ENCODE peak calls at places on chromosomes 5 and 9, in five cellular contexts. W, D, B, N and X are unnamed samples.

GRCh38 chr9:136923881-136924280 is 20.7 kb downstream of the FBXW5 start:
- DNase-seq in W (no peak), D (no peak), B (no peak), N (peak), X (no peak)

GRCh38 chr9:137453643-137454081 is 5.5 kb downstream of the NSMF start:
- DNase-seq in W (no peak), D (peak), B (peak), N (peak), X (peak)

GRCh38 chr5:39518516-39518915 is 93.7 kb upstream of the DAB2 start:
- DNase-seq in W (no peak), D (peak), B (peak), N (no peak), X (no peak)

GRCh38 chr5:133392448-133392847 is 219.9 kb downstream of the FSTL4 start:
- DNase-seq in W (no peak), D (no peak), B (no peak), N (no peak), X (no peak)

GRCh38 chr5:151937851-151938250 is 13.2 kb upstream of the GLRA1 start:
- DNase-seq in W (no peak), D (no peak), B (no peak), N (no peak), X (no peak)

GRCh38 chr5:96661101-96661840 is 905 bp upstream of the CAST start:
- DNase-seq in W (peak), D (peak), B (peak), N (peak), X (peak)

GRCh38 chr5:108381034-108381954 is 604 bp downstream of the FBXL17 start:
- DNase-seq in W (peak), D (peak), B (peak), N (peak), X (peak)

GRCh38 chr9:18256574-18256973 is 217.4 kb upstream of the ADAMTSL1 start:
- DNase-seq in W (no peak), D (peak), B (no peak), N (no peak), X (peak)

GRCh38 chr9:90024419-90024818 is 419.6 kb downstream of the GADD45G start:
- DNase-seq in W (no peak), D (no peak), B (no peak), N (no peak), X (no peak)

GRCh38 chr5:83632874-83633273 is 87.8 kb downstream of the HAPLN1 start:
- DNase-seq in W (peak), D (peak), B (no peak), N (no peak), X (peak)

GRCh38 chr9:93134018-93134739 is at the start of gene NINJ1:
- DNase-seq in W (no peak), D (peak), B (peak), N (peak), X (peak)

GRCh38 chr5:177130211-177131018 is 3.2 kb upstream of the NSD1 start:
- DNase-seq in W (no peak), D (no peak), B (no peak), N (no peak), X (peak)

GRCh38 chr9:125343518-125344284 is 82.1 kb downstream of the GAPVD1 start:
- DNase-seq in W (peak), D (peak), B (peak), N (no peak), X (peak)

GRCh38 chr9:137138058-137138697 is 776 bp upstream of the GRIN1 start:
- DNase-seq in W (no peak), D (no peak), B (peak), N (no peak), X (no peak)

GRCh38 chr5:135944967-135945560 is 9.7 kb downstream of the LECT2 start:
- DNase-seq in W (peak), D (peak), B (peak), N (no peak), X (peak)

GRCh38 chr5:177198738-177199137 is 65.2 kb downstream of the NSD1 start:
- DNase-seq in W (no peak), D (no peak), B (no peak), N (no peak), X (no peak)

GRCh38 chr5:115732026-115732425 is 84.4 kb downstream of the CDO1 start:
- DNase-seq in W (no peak), D (no peak), B (no peak), N (no peak), X (no peak)

GRCh38 chr5:22708770-22709328 is 144.3 kb downstream of the CDH12 start:
- DNase-seq in W (no peak), D (no peak), B (peak), N (no peak), X (no peak)

GRCh38 chr9:26939934-26940711 is 6.9 kb downstream of the PLAA start:
- DNase-seq in W (no peak), D (no peak), B (no peak), N (no peak), X (no peak)

GRCh38 chr9:124792976-124793594 is 16.2 kb downstream of the OLFML2A start:
- DNase-seq in W (no peak), D (no peak), B (no peak), N (no peak), X (no peak)

GRCh38 chr9:92654481-92655301 is 15.2 kb downstream of the IPPK start:
- DNase-seq in W (no peak), D (no peak), B (no peak), N (no peak), X (peak)

GRCh38 chr9:133604214-133604613 is 5.0 kb downstream of the FAM163B start:
- DNase-seq in W (no peak), D (no peak), B (peak), N (no peak), X (no peak)

GRCh38 chr5:146877178-146877681 is 1.3 kb downstream of the PPP2R2B start:
- DNase-seq in W (no peak), D (no peak), B (no peak), N (no peak), X (no peak)

GRCh38 chr5:140345919-140346347 is 470 bp downstream of the HBEGF start:
- DNase-seq in W (peak), D (peak), B (peak), N (peak), X (no peak)

GRCh38 chr5:17428176-17428800 is 69.7 kb upstream of the TAF11L2 start:
- DNase-seq in W (no peak), D (no peak), B (no peak), N (no peak), X (no peak)

GRCh38 chr5:60687927-60688720 is 11.8 kb downstream of the DEPDC1B start:
- DNase-seq in W (no peak), D (peak), B (peak), N (no peak), X (peak)

GRCh38 chr9:36991516-36992134 is 42.4 kb downstream of the PAX5 start:
- DNase-seq in W (no peak), D (peak), B (peak), N (peak), X (peak)

GRCh38 chr5:172395483-172395882 is 58.8 kb downstream of the SH3PXD2B start:
- DNase-seq in W (no peak), D (no peak), B (no peak), N (no peak), X (no peak)

GRCh38 chr9:95505676-95506437 is 10.9 kb downstream of the PTCH1 start:
- DNase-seq in W (peak), D (peak), B (peak), N (peak), X (peak)

GRCh38 chr5:163506726-163507125 is 1.3 kb downstream of the MAT2B start:
- DNase-seq in W (no peak), D (peak), B (no peak), N (no peak), X (peak)

GRCh38 chr9:83544002-83544698 is 5.9 kb upstream of the FRMD3 start:
- DNase-seq in W (peak), D (peak), B (peak), N (no peak), X (peak)

GRCh38 chr9:71806916-71807315 is 38.6 kb upstream of the CEMIP2 start:
- DNase-seq in W (peak), D (peak), B (peak), N (peak), X (peak)

GRCh38 chr9:105697871-105698270 is 3.5 kb downstream of the TMEM38B start:
- DNase-seq in W (no peak), D (peak), B (no peak), N (no peak), X (peak)

GRCh38 chr9:105698348-105698747 is 4.0 kb downstream of the TMEM38B start:
- DNase-seq in W (no peak), D (no peak), B (no peak), N (no peak), X (no peak)

GRCh38 chr9:105694848-105695581 is 674 bp downstream of the TMEM38B start:
- DNase-seq in W (peak), D (peak), B (peak), N (peak), X (peak)

GRCh38 chr9:105694320-105694847 is at the start of gene TMEM38B:
- DNase-seq in W (peak), D (peak), B (peak), N (peak), X (peak)

DNA sequence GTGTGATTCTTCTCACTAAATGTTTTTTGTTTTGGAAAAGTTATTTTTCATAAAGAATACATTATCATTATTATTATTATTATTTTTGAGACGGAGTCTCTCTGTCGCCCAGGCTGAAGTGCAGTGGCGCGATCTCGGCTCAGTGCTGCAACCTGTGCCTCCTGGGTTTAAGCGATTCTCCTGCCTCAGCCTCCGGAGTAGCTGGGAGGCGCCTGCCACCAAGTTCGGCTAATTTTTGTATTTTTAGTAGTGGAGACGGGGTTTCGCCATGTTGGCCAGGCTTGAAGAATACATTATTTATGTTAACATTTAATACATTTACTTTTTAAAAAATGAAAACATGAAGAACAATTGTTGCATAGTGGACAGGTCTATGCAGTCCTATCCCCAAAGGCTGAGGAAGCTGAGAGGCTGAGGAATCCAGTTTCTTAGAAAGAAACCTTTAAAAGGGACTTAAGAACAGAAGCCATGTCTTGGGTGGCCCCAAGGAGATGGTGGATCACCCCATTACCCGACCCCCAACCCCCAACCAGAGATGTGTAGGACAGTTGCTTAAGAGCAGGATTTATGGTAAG is 2.0 kb downstream of the TMEM38B start:
- DNase-seq in W (no peak), D (no peak), B (no peak), N (no peak), X (no peak)
- H3K4me3 ChIP-seq in W (no peak), D (no peak), B (no peak), N (peak), X (no peak)

GRCh38 chr5:171387970-171388815 is 544 bp downstream of the NPM1 start:
- DNase-seq in W (peak), D (peak), B (peak), N (peak), X (peak)

GRCh38 chr5:171391996-171392577 is 4.4 kb downstream of the NPM1 start:
- DNase-seq in W (no peak), D (no peak), B (no peak), N (no peak), X (no peak)

GRCh38 chr5:171392585-171393159 is 5.0 kb downstream of the NPM1 start:
- DNase-seq in W (no peak), D (no peak), B (no peak), N (no peak), X (no peak)

GRCh38 chr5:171388816-171389168 is 1.1 kb downstream of the NPM1 start:
- DNase-seq in W (no peak), D (no peak), B (peak), N (no peak), X (no peak)

DNA sequence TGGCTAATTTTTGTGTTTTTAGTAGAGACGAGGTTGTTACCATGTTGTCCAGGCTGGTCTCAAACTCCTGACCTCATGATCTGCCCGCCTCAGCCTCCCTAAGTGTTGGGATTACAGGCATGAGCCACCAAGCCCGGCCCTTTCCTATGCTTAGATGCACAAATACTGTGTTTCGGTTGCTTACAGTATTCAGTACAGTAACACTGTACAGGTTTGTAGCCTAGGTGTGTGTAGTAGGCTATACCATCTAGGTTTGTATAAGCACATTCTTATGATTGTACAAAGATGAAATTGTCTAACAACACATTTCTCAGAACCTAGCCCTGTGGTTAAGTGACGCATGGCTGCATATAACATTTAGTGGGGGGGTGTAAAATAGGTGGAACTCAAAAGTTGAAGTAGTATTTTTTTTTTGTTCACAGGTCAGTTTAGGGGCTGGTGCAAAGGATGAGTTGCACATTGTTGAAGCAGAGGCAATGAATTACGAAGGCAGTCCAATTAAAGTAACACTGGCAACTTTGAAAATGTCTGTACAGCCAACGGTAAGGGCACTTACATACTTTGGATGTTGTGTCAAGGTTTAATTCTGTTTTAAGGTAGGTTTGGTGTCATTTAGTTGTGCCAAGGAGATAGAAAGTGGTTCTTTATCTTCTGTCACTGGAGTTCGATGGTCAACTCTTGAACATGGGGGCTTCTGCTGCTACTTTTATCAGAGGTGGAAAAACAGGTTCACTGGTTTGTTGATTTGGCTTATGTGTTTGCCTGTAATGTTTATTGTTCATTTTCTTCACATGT is 3.4 kb downstream of the NPM1 start:
- DNase-seq in W (no peak), D (no peak), B (no peak), N (no peak), X (no peak)
- H3K4me3 ChIP-seq in W (peak), D (no peak), B (peak), N (no peak), X (no peak)

GRCh38 chr5:137146402-137146889 is 352.7 kb downstream of the SPOCK1 start:
- DNase-seq in W (peak), D (peak), B (peak), N (peak), X (peak)
- H3K4me3 ChIP-seq in W (peak), D (no peak), B (no peak), N (no peak), X (no peak)

DNA sequence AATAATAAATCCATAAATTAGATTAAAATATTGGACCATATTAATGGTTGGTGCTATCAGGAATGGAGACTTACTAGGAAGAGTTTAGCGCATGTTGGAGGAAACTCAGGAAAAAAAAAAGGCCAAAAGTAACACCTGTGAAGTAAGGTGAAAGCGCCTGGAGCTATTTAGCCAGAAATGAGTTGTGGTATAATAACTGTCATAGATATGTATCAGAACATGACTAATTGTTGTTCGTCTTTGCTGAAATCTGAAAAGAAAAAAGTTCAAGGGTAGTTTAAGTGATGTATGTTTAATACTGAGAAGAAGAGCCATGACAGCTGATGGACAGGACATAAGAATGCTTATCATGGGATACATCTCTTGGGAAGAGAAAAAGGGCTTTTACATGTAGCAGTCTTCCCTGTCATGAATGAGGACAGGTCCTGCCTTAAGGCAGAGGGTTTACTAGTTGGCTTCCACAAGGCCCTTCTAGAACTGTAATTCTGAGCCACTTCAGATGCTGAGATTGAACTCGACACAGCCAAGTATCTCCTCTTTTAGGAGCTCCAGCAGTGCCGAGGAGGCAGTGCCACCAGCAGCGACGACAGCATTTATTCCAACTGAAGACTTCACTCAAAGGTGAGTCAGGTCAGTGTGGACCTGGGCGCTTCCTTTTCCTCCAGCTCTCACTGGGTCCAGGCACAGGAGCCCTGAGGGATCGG is 946 bp upstream of the CAMK4 start:
- DNase-seq in W (no peak), D (no peak), B (no peak), N (no peak), X (peak)
- H3K4me3 ChIP-seq in W (no peak), D (peak), B (peak), N (peak), X (peak)

DNA sequence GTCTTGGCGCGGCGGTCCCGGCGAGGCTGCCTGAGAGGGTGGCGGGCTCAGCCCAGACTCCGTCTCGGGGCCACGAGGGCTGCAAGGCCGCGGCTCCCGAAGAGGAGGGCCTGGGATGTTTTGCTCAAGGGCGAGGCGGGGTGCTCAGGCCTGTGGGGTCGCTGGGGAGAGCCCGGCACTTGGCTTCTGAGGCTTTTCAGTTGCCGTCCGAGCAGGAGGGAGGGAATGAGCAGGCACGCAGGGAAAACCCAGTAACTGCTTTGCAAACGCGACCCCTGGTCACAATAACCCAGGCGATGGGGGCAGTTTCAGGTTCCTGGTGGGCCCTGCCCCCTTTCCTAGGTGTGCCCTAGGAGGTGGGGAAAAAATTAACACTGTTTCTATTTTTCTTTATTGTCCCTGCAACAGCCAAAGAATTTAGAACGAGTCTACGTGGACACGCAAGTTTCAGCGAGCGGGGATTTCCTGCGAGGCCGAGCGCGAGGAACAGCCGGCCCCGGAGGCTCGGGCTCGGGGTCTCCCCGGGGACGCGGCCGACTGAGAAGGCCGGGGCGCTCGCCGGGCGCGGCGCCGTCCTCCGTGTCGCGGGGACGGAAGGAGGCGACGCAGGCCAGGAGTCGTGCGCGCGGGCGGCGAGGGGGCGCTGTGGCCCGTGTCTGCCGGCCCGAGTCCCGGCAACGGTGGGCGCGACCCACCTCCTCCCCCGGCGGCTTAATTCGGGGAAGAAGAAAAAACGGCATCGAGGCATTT is 3.3 kb upstream of the IRX2 start:
- DNase-seq in W (no peak), D (no peak), B (no peak), N (peak), X (no peak)
- H3K4me3 ChIP-seq in W (no peak), D (no peak), B (no peak), N (no peak), X (peak)

DNA sequence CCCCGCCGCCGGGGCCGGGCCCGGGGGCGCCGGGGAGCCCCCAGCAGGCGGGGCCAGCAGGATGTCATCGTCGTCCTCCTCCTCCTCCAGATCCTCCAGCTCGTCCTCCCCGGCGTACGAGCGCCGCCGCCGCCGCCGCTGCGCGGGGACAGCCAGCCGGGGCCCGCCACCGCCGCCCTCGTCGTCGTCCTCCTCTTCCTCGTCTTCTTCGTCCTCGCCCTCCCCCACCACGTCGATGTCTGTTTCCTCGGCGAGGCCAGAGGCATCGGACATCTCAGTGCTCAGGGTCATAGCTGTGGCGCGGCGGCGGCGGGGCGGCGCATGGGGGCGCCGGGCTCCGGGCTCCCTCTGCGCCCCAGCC is 525 bp downstream of the FOXD1 start:
- DNase-seq in W (no peak), D (no peak), B (peak), N (no peak), X (no peak)
- H3K4me3 ChIP-seq in W (no peak), D (peak), B (peak), N (peak), X (peak)

GRCh38 chr9:32783168-32783891 is at the start of gene TMEM215:
- DNase-seq in W (no peak), D (peak), B (peak), N (no peak), X (no peak)
- H3K4me3 ChIP-seq in W (no peak), D (no peak), B (peak), N (no peak), X (no peak)

DNA sequence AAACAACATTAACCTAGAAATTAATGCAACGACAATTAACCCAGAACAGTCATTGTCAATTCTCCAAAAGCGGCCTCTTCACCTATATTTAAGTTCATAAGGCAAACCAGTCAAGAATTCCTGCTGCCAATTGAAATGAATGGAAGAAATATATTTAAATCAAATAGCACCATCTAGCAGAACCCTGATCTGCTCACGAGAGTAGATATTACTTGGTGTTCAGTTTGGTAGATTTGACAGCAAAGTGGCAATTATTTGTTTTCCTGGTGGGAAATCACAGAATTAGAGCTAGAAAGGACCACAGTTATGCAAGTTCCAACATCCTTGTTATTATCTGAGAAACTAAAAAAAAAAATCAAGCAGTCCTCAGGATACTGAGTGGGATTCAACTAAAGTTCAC is 2.3 kb downstream of the SSBP2 start:
- DNase-seq in W (no peak), D (no peak), B (peak), N (no peak), X (no peak)
- H3K4me3 ChIP-seq in W (no peak), D (no peak), B (peak), N (peak), X (no peak)